ENCODE peak calls at places on chromosome X, in seven cellular contexts. G, A, J, Z, T, B and Y are unnamed samples.
A peak's percentile ranks its signal among the peaks of the same experiment; 100 is the strongest.

GRCh38 chrX:67555578-67556203 is 11.9 kb downstream of the AR start:
- DNase-seq in G (no peak), A (no peak), J (no peak), Z (peak; percentile 60), T (peak; percentile 4), B (peak; percentile 19), Y (no peak)

GRCh38 chrX:155751131-155751530 is 130.0 kb upstream of the VAMP7 start:
- DNase-seq in G (no peak), A (no peak), J (no peak), Z (no peak), T (no peak), B (no peak), Y (no peak)

GRCh38 chrX:54246866-54247265 is 63.8 kb upstream of the FAM120C start:
- DNase-seq in G (no peak), A (no peak), J (no peak), Z (no peak), T (no peak), B (no peak), Y (no peak)

GRCh38 chrX:99703467-99703866 is 706.6 kb downstream of the PCDH19 start:
- DNase-seq in G (no peak), A (no peak), J (no peak), Z (no peak), T (no peak), B (peak; percentile 26), Y (no peak)

GRCh38 chrX:129006491-129006890 is 516.8 kb downstream of the SMARCA1 start:
- DNase-seq in G (no peak), A (no peak), J (no peak), Z (no peak), T (no peak), B (no peak), Y (no peak)

GRCh38 chrX:115047715-115048114 is 30.3 kb upstream of the IL13RA2 start:
- DNase-seq in G (no peak), A (no peak), J (no peak), Z (no peak), T (no peak), B (no peak), Y (no peak)

GRCh38 chrX:124829930-124830329 is 483.6 kb downstream of the SH2D1A start:
- DNase-seq in G (no peak), A (no peak), J (no peak), Z (no peak), T (no peak), B (no peak), Y (no peak)

GRCh38 chrX:108072746-108073145 is 18.6 kb downstream of the PSMD10 start:
- DNase-seq in G (no peak), A (no peak), J (no peak), Z (no peak), T (no peak), B (no peak), Y (no peak)

GRCh38 chrX:356385-357034 is 30.2 kb downstream of the PPP2R3B start:
- DNase-seq in G (no peak), A (no peak), J (no peak), Z (no peak), T (no peak), B (no peak), Y (no peak)

GRCh38 chrX:2928127-2928582 is 984 bp downstream of the ARSD start:
- DNase-seq in G (no peak), A (peak; percentile 67), J (peak; percentile 10), Z (peak; percentile 82), T (no peak), B (no peak), Y (no peak)

GRCh38 chrX:39456894-39457600 is 640.7 kb downstream of the BCOR start:
- DNase-seq in G (no peak), A (no peak), J (no peak), Z (no peak), T (no peak), B (peak; percentile 17), Y (no peak)

GRCh38 chrX:137569470-137569891 is 3.6 kb downstream of the ZIC3 start:
- DNase-seq in G (no peak), A (no peak), J (no peak), Z (no peak), T (no peak), B (no peak), Y (no peak)

GRCh38 chrX:40734956-40735317 is 405 bp downstream of the MED14 start:
- DNase-seq in G (no peak), A (peak; percentile 37), J (no peak), Z (peak; percentile 18), T (peak; percentile 46), B (peak; percentile 30), Y (no peak)

GRCh38 chrX:41116948-41117347 is 31.7 kb downstream of the USP9X start:
- DNase-seq in G (no peak), A (no peak), J (no peak), Z (no peak), T (no peak), B (no peak), Y (no peak)

GRCh38 chrX:131577999-131578734 is 34.3 kb downstream of the OR13H1 start:
- DNase-seq in G (no peak), A (no peak), J (no peak), Z (peak; percentile 7), T (no peak), B (no peak), Y (no peak)

GRCh38 chrX:41695464-41695863 is 6.7 kb downstream of the GPR34 start:
- DNase-seq in G (no peak), A (no peak), J (no peak), Z (peak; percentile 4), T (no peak), B (no peak), Y (no peak)

GRCh38 chrX:19752043-19752442 is 135.4 kb downstream of the SH3KBP1 start:
- DNase-seq in G (no peak), A (no peak), J (no peak), Z (no peak), T (no peak), B (no peak), Y (no peak)

GRCh38 chrX:19747672-19748610 is 139.5 kb downstream of the SH3KBP1 start:
- DNase-seq in G (no peak), A (no peak), J (no peak), Z (no peak), T (peak; percentile 92), B (no peak), Y (peak; percentile 82)

GRCh38 chrX:19748898-19749680 is 138.3 kb downstream of the SH3KBP1 start:
- DNase-seq in G (no peak), A (no peak), J (no peak), Z (no peak), T (no peak), B (no peak), Y (no peak)

GRCh38 chrX:19751068-19751467 is 136.3 kb downstream of the SH3KBP1 start:
- DNase-seq in G (no peak), A (no peak), J (no peak), Z (peak; percentile 20), T (peak; percentile 37), B (no peak), Y (no peak)

GRCh38 chrX:19750028-19750786 is 137.2 kb downstream of the SH3KBP1 start:
- DNase-seq in G (no peak), A (no peak), J (no peak), Z (no peak), T (no peak), B (no peak), Y (no peak)
- H3K4me1 ChIP-seq in G (peaks cover 5% of the 10 kb centered on the region), A (no peaks in the 10 kb centered on the region), J (peaks cover 7% of the 10 kb centered on the region), Z (no peaks in the 10 kb centered on the region), T (peaks cover 99% of the 10 kb centered on the region), B (no peaks in the 10 kb centered on the region), Y (peaks cover 91% of the 10 kb centered on the region)

DNA sequence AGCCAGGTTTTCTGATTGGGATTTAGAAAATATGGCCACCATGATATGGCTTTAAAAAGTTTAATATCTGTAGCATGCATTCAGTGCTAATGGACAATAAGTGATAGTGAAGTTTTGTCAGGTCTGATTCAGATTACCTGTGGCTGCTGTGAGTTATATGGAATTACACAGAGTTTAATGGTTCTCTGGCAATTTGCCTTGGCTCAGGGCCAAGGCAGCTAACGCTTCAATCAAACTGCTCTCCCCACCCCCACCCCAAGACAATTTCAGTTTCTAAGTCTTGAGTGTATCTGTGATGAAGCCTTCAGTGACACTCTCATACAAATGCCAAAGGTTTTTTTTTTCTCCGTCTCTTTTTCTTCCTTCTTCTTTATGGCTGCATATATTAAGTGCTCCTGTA is 106.6 kb downstream of the SHROOM4 start:
- DNase-seq in G (peak; percentile 47), A (no peak), J (no peak), Z (no peak), T (no peak), B (peak; percentile 23), Y (no peak)
- H3K4me3 ChIP-seq in G (no peak overlapping the region), A (no peak overlapping the region), J (no peak overlapping the region), Z (no peak overlapping the region), T (no peak overlapping the region), B (no peak overlapping the region), Y (no peak overlapping the region)

DNA sequence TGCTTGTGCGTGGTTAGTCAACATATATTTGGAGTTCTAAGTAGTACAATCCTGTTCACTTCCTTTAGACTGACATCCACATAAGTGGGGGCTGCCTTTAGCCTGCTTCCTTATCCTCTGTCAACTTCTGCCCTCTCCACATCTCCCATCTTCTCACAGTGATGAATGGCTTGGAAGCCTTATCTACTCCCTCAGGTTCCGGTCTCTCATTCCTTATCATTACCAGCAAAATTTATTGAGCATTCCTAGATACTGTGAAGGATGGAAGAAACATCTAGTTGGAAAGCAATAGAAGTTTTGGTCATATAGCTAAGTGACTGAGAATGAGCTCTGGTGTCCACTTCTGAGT is 25.2 kb downstream of the DOCK11 start:
- DNase-seq in G (no peak), A (no peak), J (no peak), Z (no peak), T (no peak), B (no peak), Y (no peak)
- H3K4me1 ChIP-seq in G (no peaks in the 10 kb centered on the region), A (no peaks in the 10 kb centered on the region), J (peaks cover 25% of the 10 kb centered on the region), Z (no peaks in the 10 kb centered on the region), T (no peaks in the 10 kb centered on the region), B (peaks cover 4% of the 10 kb centered on the region), Y (peaks cover 72% of the 10 kb centered on the region)

GRCh38 chrX:149628768-149629167 is 2.8 kb downstream of the TMEM185A start:
- DNase-seq in G (no peak), A (no peak), J (no peak), Z (no peak), T (no peak), B (no peak), Y (no peak)

GRCh38 chrX:149630681-149631292 is 805 bp downstream of the TMEM185A start:
- DNase-seq in G (no peak), A (no peak), J (no peak), Z (no peak), T (peak; percentile 21), B (peak; percentile 35), Y (no peak)

GRCh38 chrX:149631293-149632165 is at the start of gene TMEM185A:
- DNase-seq in G (peak; percentile 79), A (peak; percentile 68), J (peak; percentile 37), Z (peak; percentile 79), T (peak; percentile 75), B (peak; percentile 81), Y (peak; percentile 73)

GRCh38 chrX:149628280-149628679 is 3.3 kb downstream of the TMEM185A start:
- DNase-seq in G (no peak), A (no peak), J (no peak), Z (no peak), T (no peak), B (no peak), Y (no peak)

DNA sequence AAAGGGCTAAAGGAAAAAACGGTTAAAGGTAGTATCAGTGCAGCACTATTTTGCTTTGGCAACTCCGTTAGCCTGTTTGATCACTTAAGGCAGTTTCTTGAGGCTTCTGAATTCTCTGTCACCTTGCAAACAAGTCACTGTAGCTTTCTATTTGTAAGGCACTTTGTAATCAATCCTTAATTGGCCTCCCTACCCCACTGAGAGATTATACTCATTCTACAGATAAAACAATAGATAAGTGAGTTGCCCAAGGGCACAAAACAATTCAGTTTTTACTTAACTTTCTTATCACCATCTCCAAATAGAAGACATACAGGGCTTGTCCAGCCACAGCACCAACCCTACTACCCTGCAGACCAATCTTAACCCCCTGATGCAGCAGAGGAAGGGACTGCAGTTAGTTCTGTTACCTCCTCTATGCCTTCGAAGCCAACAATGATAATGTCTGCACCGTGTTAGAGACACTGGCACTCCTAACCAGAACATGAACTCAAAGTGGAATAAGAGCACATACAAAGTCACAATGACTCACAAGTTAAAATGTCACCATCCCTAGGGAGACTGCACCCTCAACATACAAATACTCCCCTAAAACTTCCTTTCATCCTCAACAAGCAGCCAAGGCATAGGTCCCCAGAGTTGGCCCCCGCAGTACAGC is 1.7 kb downstream of the TMEM185A start:
- DNase-seq in G (no peak), A (no peak), J (no peak), Z (no peak), T (no peak), B (no peak), Y (no peak)
- H3K4me3 ChIP-seq in G (no peak overlapping the region), A (no peak overlapping the region), J (no peak overlapping the region), Z (peak overlapping the region; percentile 65), T (peak overlapping the region; percentile 76), B (peak overlapping the region; percentile 5), Y (no peak overlapping the region)